ENCODE peak calls at places on chromosomes 11 and 22, in eight cellular contexts. One of them, this sample, is unnamed.

GRCh38 chr22:37068859-37069258 is 17.3 kb downstream of the KCTD17 start:
- DNase-seq in neural progenitor cell: peak; percentile 76
- DNase-seq in GM23248: peak; percentile 24
- DNase-seq in astrocyte: no peak
- DNase-seq in PC-3: no peak
- DNase-seq in HCT116: no peak
- DNase-seq in GM23338: peak; percentile 86
- DNase-seq in endothelial cell of umbilical vein: no peak
- DNase-seq in this sample: no peak

GRCh38 chr11:114182471-114182968 is 113.7 kb upstream of the NNMT start:
- DNase-seq in GM23338: no peak
- DNase-seq in astrocyte: no peak
- DNase-seq in PC-3: no peak
- DNase-seq in endothelial cell of umbilical vein: no peak
- DNase-seq in GM23248: no peak
- DNase-seq in neural progenitor cell: no peak
- DNase-seq in HCT116: no peak
- DNase-seq in this sample: no peak

GRCh38 chr11:69300124-69301032 is 6.4 kb downstream of the MYEOV start:
- DNase-seq in endothelial cell of umbilical vein: no peak
- DNase-seq in GM23338: no peak
- DNase-seq in GM23248: peak; percentile 96
- DNase-seq in PC-3: peak; percentile 87
- DNase-seq in HCT116: no peak
- DNase-seq in neural progenitor cell: no peak
- DNase-seq in astrocyte: no peak
- DNase-seq in this sample: peak; percentile 52

GRCh38 chr11:61067782-61068181 is 34.5 kb upstream of the CD5 start:
- DNase-seq in neural progenitor cell: no peak
- DNase-seq in astrocyte: no peak
- DNase-seq in GM23338: no peak
- DNase-seq in PC-3: no peak
- DNase-seq in GM23248: no peak
- DNase-seq in endothelial cell of umbilical vein: no peak
- DNase-seq in HCT116: no peak
- DNase-seq in this sample: no peak

GRCh38 chr22:43152355-43153071 is 1.2 kb downstream of the TSPO start:
- DNase-seq in endothelial cell of umbilical vein: peak; percentile 67
- DNase-seq in neural progenitor cell: no peak
- DNase-seq in PC-3: peak; percentile 68
- DNase-seq in astrocyte: peak; percentile 27
- DNase-seq in GM23338: no peak
- DNase-seq in GM23248: peak; percentile 91
- DNase-seq in HCT116: no peak
- DNase-seq in this sample: peak; percentile 68

GRCh38 chr11:37503411-37504065 is 905.5 kb upstream of the RAG2 start:
- DNase-seq in astrocyte: no peak
- DNase-seq in neural progenitor cell: no peak
- DNase-seq in GM23248: no peak
- DNase-seq in endothelial cell of umbilical vein: no peak
- DNase-seq in PC-3: peak; percentile 17
- DNase-seq in HCT116: no peak
- DNase-seq in GM23338: no peak
- DNase-seq in this sample: no peak

GRCh38 chr22:42977574-42977973 is 37.4 kb downstream of the PACSIN2 start:
- DNase-seq in neural progenitor cell: no peak
- DNase-seq in astrocyte: no peak
- DNase-seq in HCT116: no peak
- DNase-seq in GM23338: no peak
- DNase-seq in endothelial cell of umbilical vein: no peak
- DNase-seq in GM23248: no peak
- DNase-seq in PC-3: no peak
- DNase-seq in this sample: no peak

GRCh38 chr11:34492806-34493414 is 20.7 kb downstream of the ELF5 start:
- DNase-seq in neural progenitor cell: peak; percentile 79
- DNase-seq in PC-3: peak; percentile 72
- DNase-seq in endothelial cell of umbilical vein: peak; percentile 64
- DNase-seq in astrocyte: peak; percentile 44
- DNase-seq in HCT116: peak; percentile 60
- DNase-seq in GM23338: peak; percentile 87
- DNase-seq in GM23248: peak; percentile 77
- DNase-seq in this sample: peak; percentile 47

GRCh38 chr11:10050561-10050960 is 243.5 kb downstream of the SBF2 start:
- DNase-seq in GM23248: peak; percentile 34
- DNase-seq in endothelial cell of umbilical vein: peak; percentile 19
- DNase-seq in neural progenitor cell: no peak
- DNase-seq in GM23338: no peak
- DNase-seq in PC-3: peak; percentile 85
- DNase-seq in HCT116: no peak
- DNase-seq in astrocyte: peak; percentile 54
- DNase-seq in this sample: peak; percentile 82

GRCh38 chr11:46143049-46143806 is 22.0 kb upstream of the PHF21A start:
- DNase-seq in HCT116: no peak
- DNase-seq in neural progenitor cell: no peak
- DNase-seq in astrocyte: no peak
- DNase-seq in endothelial cell of umbilical vein: no peak
- DNase-seq in GM23248: no peak
- DNase-seq in PC-3: no peak
- DNase-seq in GM23338: peak; percentile 34
- DNase-seq in this sample: no peak

GRCh38 chr11:27914080-27914479 is 193.9 kb downstream of the KIF18A start:
- DNase-seq in PC-3: peak; percentile 56
- DNase-seq in GM23338: no peak
- DNase-seq in HCT116: no peak
- DNase-seq in GM23248: peak; percentile 63
- DNase-seq in endothelial cell of umbilical vein: no peak
- DNase-seq in astrocyte: peak; percentile 44
- DNase-seq in neural progenitor cell: no peak
- DNase-seq in this sample: peak; percentile 24

GRCh38 chr11:8838248-8838647 is 72.7 kb upstream of the AKIP1 start:
- DNase-seq in astrocyte: peak; percentile 96
- DNase-seq in GM23338: no peak
- DNase-seq in GM23248: peak; percentile 89
- DNase-seq in PC-3: no peak
- DNase-seq in HCT116: no peak
- DNase-seq in endothelial cell of umbilical vein: peak; percentile 57
- DNase-seq in neural progenitor cell: no peak
- DNase-seq in this sample: peak; percentile 54

GRCh38 chr11:46745328-46745727 is 26.3 kb downstream of the F2 start:
- DNase-seq in neural progenitor cell: no peak
- DNase-seq in PC-3: no peak
- DNase-seq in HCT116: no peak
- DNase-seq in astrocyte: no peak
- DNase-seq in GM23248: no peak
- DNase-seq in GM23338: no peak
- DNase-seq in endothelial cell of umbilical vein: no peak
- DNase-seq in this sample: no peak

GRCh38 chr22:40741116-40741515 is 61.8 kb downstream of the MCHR1 start:
- DNase-seq in GM23248: no peak
- DNase-seq in astrocyte: no peak
- DNase-seq in PC-3: no peak
- DNase-seq in HCT116: no peak
- DNase-seq in GM23338: no peak
- DNase-seq in neural progenitor cell: no peak
- DNase-seq in endothelial cell of umbilical vein: no peak
- DNase-seq in this sample: no peak

GRCh38 chr11:13462311-13462927 is 603 bp downstream of the BTBD10 start:
- DNase-seq in endothelial cell of umbilical vein: peak; percentile 49
- DNase-seq in GM23338: peak; percentile 86
- DNase-seq in astrocyte: peak; percentile 45
- DNase-seq in GM23248: peak; percentile 70
- DNase-seq in PC-3: peak; percentile 72
- DNase-seq in neural progenitor cell: peak; percentile 87
- DNase-seq in HCT116: peak; percentile 53
- DNase-seq in this sample: peak; percentile 82

GRCh38 chr22:38222797-38223119 is 21.0 kb downstream of the MAFF start:
- DNase-seq in PC-3: no peak
- DNase-seq in neural progenitor cell: no peak
- DNase-seq in GM23338: no peak
- DNase-seq in astrocyte: no peak
- DNase-seq in GM23248: no peak
- DNase-seq in endothelial cell of umbilical vein: peak; percentile 30
- DNase-seq in HCT116: no peak
- DNase-seq in this sample: peak; percentile 42

GRCh38 chr11:91846664-91847063 is 378.0 kb upstream of the FAT3 start:
- DNase-seq in PC-3: no peak
- DNase-seq in GM23248: no peak
- DNase-seq in endothelial cell of umbilical vein: no peak
- DNase-seq in astrocyte: no peak
- DNase-seq in GM23338: no peak
- DNase-seq in neural progenitor cell: no peak
- DNase-seq in HCT116: no peak
- DNase-seq in this sample: no peak

GRCh38 chr11:125452125-125452470 is 44.0 kb downstream of the FEZ1 start:
- DNase-seq in GM23248: no peak
- DNase-seq in GM23338: no peak
- DNase-seq in HCT116: no peak
- DNase-seq in astrocyte: no peak
- DNase-seq in endothelial cell of umbilical vein: no peak
- DNase-seq in PC-3: no peak
- DNase-seq in neural progenitor cell: no peak
- DNase-seq in this sample: no peak

GRCh38 chr22:35288116-35288515 is 11.6 kb upstream of the TOM1 start:
- DNase-seq in GM23338: no peak
- DNase-seq in HCT116: no peak
- DNase-seq in astrocyte: no peak
- DNase-seq in PC-3: no peak
- DNase-seq in neural progenitor cell: no peak
- DNase-seq in GM23248: no peak
- DNase-seq in endothelial cell of umbilical vein: no peak
- DNase-seq in this sample: no peak

GRCh38 chr11:113023228-113023627 is 62.0 kb downstream of the NCAM1 start:
- DNase-seq in PC-3: no peak
- DNase-seq in GM23338: no peak
- DNase-seq in GM23248: peak; percentile 45
- DNase-seq in endothelial cell of umbilical vein: no peak
- DNase-seq in neural progenitor cell: no peak
- DNase-seq in astrocyte: peak; percentile 57
- DNase-seq in HCT116: no peak
- DNase-seq in this sample: peak; percentile 61

GRCh38 chr11:18720811-18721575 is 5.0 kb downstream of the IGSF22 start:
- DNase-seq in PC-3: peak; percentile 34
- DNase-seq in astrocyte: peak; percentile 51
- DNase-seq in neural progenitor cell: peak; percentile 94
- DNase-seq in endothelial cell of umbilical vein: peak; percentile 72
- DNase-seq in GM23248: peak; percentile 85
- DNase-seq in GM23338: peak; percentile 98
- DNase-seq in HCT116: peak; percentile 28
- DNase-seq in this sample: peak; percentile 33

GRCh38 chr22:48885271-48885918 is 942.3 kb downstream of the BRD1 start:
- DNase-seq in GM23248: no peak
- DNase-seq in HCT116: no peak
- DNase-seq in PC-3: no peak
- DNase-seq in neural progenitor cell: no peak
- DNase-seq in GM23338: no peak
- DNase-seq in endothelial cell of umbilical vein: no peak
- DNase-seq in astrocyte: no peak
- DNase-seq in this sample: no peak

GRCh38 chr22:38176170-38176741 is 5.4 kb downstream of the PLA2G6 start:
- DNase-seq in GM23248: peak; percentile 30
- DNase-seq in neural progenitor cell: no peak
- DNase-seq in PC-3: no peak
- DNase-seq in astrocyte: peak; percentile 88
- DNase-seq in endothelial cell of umbilical vein: peak; percentile 99
- DNase-seq in GM23338: no peak
- DNase-seq in HCT116: no peak
- DNase-seq in this sample: peak; percentile 80

GRCh38 chr11:65287601-65288000 is 25.8 kb downstream of the POLA2 start:
- DNase-seq in PC-3: no peak
- DNase-seq in GM23338: no peak
- DNase-seq in HCT116: no peak
- DNase-seq in neural progenitor cell: no peak
- DNase-seq in GM23248: no peak
- DNase-seq in endothelial cell of umbilical vein: no peak
- DNase-seq in astrocyte: no peak
- DNase-seq in this sample: no peak

GRCh38 chr11:74466916-74467885 is at the start of gene KCNE3:
- DNase-seq in neural progenitor cell: peak; percentile 40
- DNase-seq in HCT116: no peak
- DNase-seq in astrocyte: no peak
- DNase-seq in GM23338: peak; percentile 77
- DNase-seq in PC-3: no peak
- DNase-seq in endothelial cell of umbilical vein: peak; percentile 13
- DNase-seq in GM23248: peak; percentile 44
- DNase-seq in this sample: no peak

GRCh38 chr11:111601979-111602864 is at the start of gene SIK2:
- DNase-seq in PC-3: peak; percentile 98
- DNase-seq in GM23338: peak; percentile 97
- DNase-seq in astrocyte: peak; percentile 83
- DNase-seq in HCT116: peak; percentile 87
- DNase-seq in neural progenitor cell: peak; percentile 99
- DNase-seq in endothelial cell of umbilical vein: peak; percentile 95
- DNase-seq in GM23248: peak; percentile 98
- DNase-seq in this sample: peak; percentile 94
- TF ChIP-seq EZH2 in PC-3: no peak
- TF ChIP-seq EZH2 in GM23338: no peak
- TF ChIP-seq EZH2 in astrocyte: no peak
- TF ChIP-seq EZH2 in HCT116: no peak
- TF ChIP-seq EZH2 in neural progenitor cell: no peak
- TF ChIP-seq EZH2 in endothelial cell of umbilical vein: no peak
- TF ChIP-seq EZH2 in GM23248: no peak
- TF ChIP-seq EZH2 in this sample: no peak

DNA sequence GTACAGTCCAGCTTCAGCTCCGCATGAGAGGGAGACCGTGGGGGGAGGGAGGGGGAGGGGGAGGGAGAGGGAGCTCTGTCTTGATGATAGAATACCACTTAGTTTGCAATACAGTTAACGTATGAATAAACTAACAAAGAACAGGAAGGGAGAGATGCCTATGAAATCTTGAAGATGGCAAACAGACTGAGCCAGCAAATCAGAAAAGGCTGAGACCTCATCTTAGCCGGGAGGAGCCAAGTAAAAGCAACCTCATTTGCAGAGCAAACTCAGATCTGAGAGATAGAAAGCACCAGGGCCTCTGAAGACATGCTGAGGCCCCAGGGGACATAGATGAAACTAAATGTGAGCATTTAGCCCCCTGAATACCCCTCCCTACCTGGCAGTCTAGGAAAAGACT is 23.0 kb downstream of the APLP2 start:
- DNase-seq in PC-3: no peak
- DNase-seq in GM23338: no peak
- DNase-seq in endothelial cell of umbilical vein: no peak
- DNase-seq in astrocyte: no peak
- DNase-seq in neural progenitor cell: no peak
- DNase-seq in HCT116: no peak
- DNase-seq in GM23248: no peak
- DNase-seq in this sample: no peak
- H4K20me1 ChIP-seq in PC-3: peaks cover 37% of the 10 kb centered on the region
- H4K20me1 ChIP-seq in GM23338: peaks cover 21% of the 10 kb centered on the region
- H4K20me1 ChIP-seq in endothelial cell of umbilical vein: no peaks in the 10 kb centered on the region
- H4K20me1 ChIP-seq in astrocyte: peaks cover 67% of the 10 kb centered on the region
- H4K20me1 ChIP-seq in neural progenitor cell: peaks cover 54% of the 10 kb centered on the region
- H4K20me1 ChIP-seq in HCT116: peaks cover 6% of the 10 kb centered on the region
- H4K20me1 ChIP-seq in GM23248: peaks cover 35% of the 10 kb centered on the region
- H4K20me1 ChIP-seq in this sample: no peaks in the 10 kb centered on the region

GRCh38 chr11:986270-986951 is 50.1 kb downstream of the MUC6 start:
- DNase-seq in neural progenitor cell: no peak
- DNase-seq in PC-3: peak; percentile 15
- DNase-seq in GM23248: no peak
- DNase-seq in endothelial cell of umbilical vein: no peak
- DNase-seq in GM23338: no peak
- DNase-seq in HCT116: no peak
- DNase-seq in astrocyte: no peak
- DNase-seq in this sample: no peak
- H3K36me3 ChIP-seq in neural progenitor cell: no peaks in the 10 kb centered on the region
- H3K36me3 ChIP-seq in PC-3: peaks cover 12% of the 10 kb centered on the region
- H3K36me3 ChIP-seq in GM23248: peaks cover 25% of the 10 kb centered on the region
- H3K36me3 ChIP-seq in endothelial cell of umbilical vein: peaks cover 56% of the 10 kb centered on the region
- H3K36me3 ChIP-seq in GM23338: peaks cover 6% of the 10 kb centered on the region
- H3K36me3 ChIP-seq in HCT116: peaks cover 31% of the 10 kb centered on the region
- H3K36me3 ChIP-seq in astrocyte: peaks cover 6% of the 10 kb centered on the region
- H3K36me3 ChIP-seq in this sample: peaks cover 18% of the 10 kb centered on the region

GRCh38 chr22:29480262-29480511 is 169 bp downstream of the NEFH start:
- DNase-seq in GM23248: no peak
- DNase-seq in neural progenitor cell: no peak
- DNase-seq in PC-3: no peak
- DNase-seq in astrocyte: no peak
- DNase-seq in GM23338: no peak
- DNase-seq in endothelial cell of umbilical vein: no peak
- DNase-seq in HCT116: no peak
- DNase-seq in this sample: no peak
- TF ChIP-seq EZH2 in GM23248: peak; percentile 8
- TF ChIP-seq EZH2 in neural progenitor cell: peak; percentile 98
- TF ChIP-seq EZH2 in PC-3: no peak
- TF ChIP-seq EZH2 in astrocyte: peak; percentile 100
- TF ChIP-seq EZH2 in GM23338: no peak
- TF ChIP-seq EZH2 in endothelial cell of umbilical vein: peak; percentile 99
- TF ChIP-seq EZH2 in HCT116: no peak
- TF ChIP-seq EZH2 in this sample: no peak

This sample was measured in mammary epithelial cell.